ENCODE peak calls at places on chromosomes 7 and 10, in eight cellular contexts. E, N, B, L, G, S, C and J are unnamed samples. For H3K4me1, the result is how much of the 10 kb centered on the place peaks cover.

GRCh38 chr7:158819571-158820203 is 9.6 kb downstream of the ESYT2 start:
- DNase-seq in E (no peak), N (peak), B (no peak), L (no peak), G (no peak), S (no peak), C (no peak), J (no peak)

GRCh38 chr7:32462966-32463365 is 27.2 kb downstream of the LSM5 start:
- DNase-seq in E (no peak), N (no peak), B (no peak), L (no peak), G (no peak), S (no peak), C (no peak), J (no peak)

GRCh38 chr7:73560035-73560835 is 2.7 kb upstream of the BCL7B start:
- DNase-seq in E (no peak), N (peak), B (no peak), L (peak), G (no peak), S (no peak), C (no peak), J (no peak)

GRCh38 chr7:111855161-111855841 is 293.0 kb upstream of the IMMP2L start:
- DNase-seq in E (peak), N (peak), B (no peak), L (peak), G (no peak), S (no peak), C (no peak), J (no peak)

GRCh38 chr7:114415054-114415997 is 711 bp downstream of the FOXP2 start:
- DNase-seq in E (no peak), N (no peak), B (no peak), L (no peak), G (no peak), S (no peak), C (no peak), J (no peak)

GRCh38 chr10:28801247-28801646 is 123.9 kb downstream of the BAMBI start:
- DNase-seq in E (no peak), N (no peak), B (no peak), L (no peak), G (no peak), S (no peak), C (no peak), J (no peak)

GRCh38 chr10:76117949-76118348 is 686.5 kb downstream of the LRMDA start:
- DNase-seq in E (no peak), N (no peak), B (no peak), L (no peak), G (no peak), S (no peak), C (no peak), J (no peak)

GRCh38 chr7:36128448-36129047 is 24.5 kb upstream of the EEPD1 start:
- DNase-seq in E (peak), N (peak), B (no peak), L (peak), G (peak), S (peak), C (peak), J (no peak)

GRCh38 chr10:95290446-95290800 is 380 bp downstream of the PDLIM1 start:
- DNase-seq in E (no peak), N (no peak), B (no peak), L (peak), G (no peak), S (no peak), C (peak), J (peak)

GRCh38 chr10:88245974-88246511 is 337.1 kb downstream of the RNLS start:
- DNase-seq in E (no peak), N (no peak), B (no peak), L (peak), G (no peak), S (no peak), C (no peak), J (no peak)

GRCh38 chr10:1166828-1167275 is 110.7 kb downstream of the WDR37 start:
- DNase-seq in E (no peak), N (no peak), B (no peak), L (no peak), G (no peak), S (no peak), C (peak), J (peak)

GRCh38 chr7:143929224-143929920 is 5.7 kb upstream of the OR2F2 start:
- DNase-seq in E (no peak), N (no peak), B (no peak), L (no peak), G (no peak), S (no peak), C (no peak), J (no peak)

GRCh38 chr10:48464871-48465736 is 139.8 kb downstream of the ARHGAP22 start:
- DNase-seq in E (peak), N (no peak), B (no peak), L (no peak), G (peak), S (peak), C (peak), J (peak)

GRCh38 chr7:143363011-143363937 is 761 bp upstream of the FAM131B start:
- DNase-seq in E (no peak), N (no peak), B (no peak), L (no peak), G (no peak), S (no peak), C (peak), J (no peak)

GRCh38 chr10:88538038-88538437 is 45.1 kb downstream of the RNLS start:
- DNase-seq in E (no peak), N (peak), B (no peak), L (no peak), G (no peak), S (no peak), C (no peak), J (no peak)

GRCh38 chr10:54372164-54372563 is 428.9 kb downstream of the PCDH15 start:
- DNase-seq in E (no peak), N (no peak), B (no peak), L (no peak), G (no peak), S (no peak), C (no peak), J (no peak)

DNA sequence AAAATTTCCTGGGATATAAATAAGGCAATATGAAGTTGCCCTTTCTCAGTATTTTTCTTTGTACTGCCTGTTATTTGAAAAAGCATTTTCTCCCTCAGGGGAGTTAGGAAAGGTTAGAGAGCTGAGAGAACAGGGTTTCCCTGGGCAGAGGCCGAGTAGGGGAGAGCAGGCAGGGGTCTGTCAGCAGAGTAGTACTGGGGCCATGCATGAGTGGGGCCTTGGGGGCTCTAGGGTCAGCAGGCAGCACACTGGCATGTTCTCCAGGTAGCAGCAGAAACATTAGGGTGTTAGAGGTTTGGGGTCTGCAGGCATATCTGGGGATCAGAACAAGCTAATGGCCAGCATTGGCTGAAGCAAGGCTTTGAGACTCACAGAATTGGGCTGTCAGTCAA is 56.4 kb downstream of the KLRG2 start:
- DNase-seq in E (no peak), N (no peak), B (no peak), L (no peak), G (no peak), S (no peak), C (no peak), J (no peak)
- H3K4me3 ChIP-seq in E (no peak), N (no peak), B (no peak), L (no peak), G (no peak), S (no peak), C (no peak), J (no peak)

DNA sequence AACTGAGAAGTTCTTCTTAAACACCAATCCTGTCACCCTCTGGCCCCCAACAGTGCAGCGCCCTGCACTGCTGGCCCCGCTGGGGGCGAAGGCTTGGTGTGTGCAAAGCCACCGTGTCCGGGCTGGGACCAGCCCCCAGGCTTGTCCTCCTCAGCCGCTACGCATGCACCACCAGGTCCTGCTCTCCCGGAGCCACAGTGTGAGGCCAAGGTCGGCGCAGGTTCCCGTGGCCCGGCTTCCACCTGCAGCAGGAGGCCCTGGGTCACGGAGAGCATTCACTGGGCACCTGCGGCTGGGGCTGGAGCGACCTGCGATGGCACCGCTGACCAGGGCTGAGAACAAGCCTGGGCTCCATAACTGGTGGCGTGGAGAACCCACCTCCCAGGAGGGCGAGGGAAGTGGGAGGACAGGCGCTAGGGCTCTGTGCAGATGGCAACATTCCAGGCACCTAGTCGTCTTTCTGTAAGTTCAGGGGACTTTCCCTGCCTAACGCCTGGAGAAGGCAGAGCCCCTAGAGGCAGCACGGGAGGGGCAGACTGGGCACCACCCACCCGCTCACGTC is 271.5 kb downstream of the ELFN1 start:
- DNase-seq in E (no peak), N (no peak), B (no peak), L (no peak), G (peak), S (no peak), C (peak), J (peak)
- H3K4me1 ChIP-seq in E (under half), N (under half), B (half or more), L (under half), G (under half), S (under half), C (under half), J (under half)

GRCh38 chr7:69596723-69597277 is 1.5 kb upstream of the AUTS2 start:
- DNase-seq in E (no peak), N (peak), B (no peak), L (no peak), G (no peak), S (no peak), C (no peak), J (no peak)
- H3K4me3 ChIP-seq in E (no peak), N (peak), B (no peak), L (no peak), G (peak), S (peak), C (peak), J (peak)

GRCh38 chr10:59819265-59819664 is 66.0 kb upstream of the MRLN start:
- DNase-seq in E (no peak), N (no peak), B (no peak), L (no peak), G (no peak), S (no peak), C (no peak), J (no peak)

GRCh38 chr10:59817806-59818205 is 64.6 kb upstream of the MRLN start:
- DNase-seq in E (no peak), N (no peak), B (no peak), L (no peak), G (no peak), S (no peak), C (peak), J (no peak)

GRCh38 chr10:59823111-59823510 is 69.9 kb upstream of the MRLN start:
- DNase-seq in E (no peak), N (no peak), B (no peak), L (no peak), G (no peak), S (no peak), C (no peak), J (no peak)

GRCh38 chr10:59823751-59824150 is 70.5 kb upstream of the MRLN start:
- DNase-seq in E (no peak), N (no peak), B (no peak), L (no peak), G (no peak), S (no peak), C (no peak), J (no peak)

GRCh38 chr10:59820471-59820870 is 67.2 kb upstream of the MRLN start:
- DNase-seq in E (no peak), N (no peak), B (no peak), L (no peak), G (no peak), S (no peak), C (no peak), J (no peak)
- H3K4me1 ChIP-seq in E (under half), N (under half), B (under half), L (under half), G (under half), S (under half), C (under half), J (under half)